ENCODE peak calls at places on chromosomes 7 and 10, in ten cellular contexts. D is cardiac muscle cell, N is uterus, Q is IMR-90, V is BJ, H is adrenal gland, R is fibroblast of the aortic adventitia, A is lower lobe of right lung, X is neural progenitor cell, G is bronchial epithelial cell. L is an unnamed sample.

GRCh38 chr7:134894928-134895327 is 91.4 kb upstream of the AGBL3 start:
- DNase-seq in D (no peak), N (no peak), Q (no peak), V (no peak), H (no peak), R (no peak), A (no peak), X (no peak), G (no peak), L (no peak)

GRCh38 chr7:36155811-36156361 is 2.8 kb downstream of the EEPD1 start:
- DNase-seq in D (peak; percentile 24), N (no peak), Q (peak; percentile 53), V (no peak), H (peak; percentile 90), R (no peak), A (no peak), X (peak; percentile 32), G (no peak), L (no peak)

GRCh38 chr7:124263232-124263827 is 230.5 kb upstream of the TMEM229A start:
- DNase-seq in D (no peak), N (no peak), Q (peak; percentile 54), V (no peak), H (no peak), R (peak; percentile 1), A (no peak), X (peak; percentile 23), G (peak; percentile 58), L (peak; percentile 34)

GRCh38 chr7:102450242-102450641 is 14.4 kb downstream of the ALKBH4 start:
- DNase-seq in D (no peak), N (no peak), Q (no peak), V (no peak), H (no peak), R (no peak), A (no peak), X (no peak), G (no peak), L (no peak)

GRCh38 chr7:74479066-74479781 is 25.5 kb downstream of the GTF2IRD1 start:
- DNase-seq in D (no peak), N (peak; percentile 35), Q (peak; percentile 27), V (no peak), H (peak; percentile 54), R (peak; percentile 19), A (peak; percentile 83), X (no peak), G (peak; percentile 27), L (no peak)

GRCh38 chr10:11533328-11533781 is 78.1 kb downstream of the USP6NL start:
- DNase-seq in D (no peak), N (no peak), Q (peak; percentile 33), V (no peak), H (no peak), R (peak; percentile 70), A (no peak), X (peak; percentile 34), G (no peak), L (no peak)

GRCh38 chr7:31948041-31948440 is 122.2 kb downstream of the PDE1C start:
- DNase-seq in D (no peak), N (no peak), Q (peak; percentile 91), V (peak; percentile 90), H (no peak), R (peak; percentile 85), A (no peak), X (no peak), G (peak; percentile 82), L (no peak)

GRCh38 chr7:144955422-144955821 is 119.6 kb upstream of the TPK1 start:
- DNase-seq in D (no peak), N (no peak), Q (no peak), V (no peak), H (no peak), R (no peak), A (no peak), X (no peak), G (no peak), L (no peak)

GRCh38 chr7:3408814-3409595 is 108.0 kb downstream of the SDK1 start:
- DNase-seq in D (no peak), N (no peak), Q (no peak), V (no peak), H (no peak), R (no peak), A (no peak), X (no peak), G (no peak), L (no peak)

GRCh38 chr7:108294595-108294994 is 161.6 kb downstream of the NRCAM start:
- DNase-seq in D (no peak), N (no peak), Q (no peak), V (no peak), H (no peak), R (no peak), A (no peak), X (no peak), G (no peak), L (peak; percentile 31)

GRCh38 chr7:132800522-132800921 is 224.3 kb upstream of the PLXNA4 start:
- DNase-seq in D (no peak), N (no peak), Q (no peak), V (no peak), H (no peak), R (no peak), A (no peak), X (no peak), G (peak; percentile 74), L (no peak)

GRCh38 chr10:64571053-64571452 is 1049.9 kb downstream of the REEP3 start:
- DNase-seq in D (no peak), N (no peak), Q (no peak), V (no peak), H (no peak), R (no peak), A (no peak), X (no peak), G (no peak), L (no peak)

GRCh38 chr10:52351911-52352310 is 37.8 kb downstream of the DKK1 start:
- DNase-seq in D (no peak), N (no peak), Q (peak; percentile 37), V (peak; percentile 74), H (no peak), R (peak; percentile 40), A (no peak), X (no peak), G (no peak), L (no peak)

GRCh38 chr10:47369251-47369894 is 14.7 kb downstream of the ZNF488 start:
- DNase-seq in D (no peak), N (no peak), Q (no peak), V (no peak), H (no peak), R (no peak), A (no peak), X (no peak), G (no peak), L (no peak)

GRCh38 chr7:37491919-37492694 is 43.4 kb upstream of the ELMO1 start:
- DNase-seq in D (peak; percentile 64), N (no peak), Q (no peak), V (no peak), H (no peak), R (no peak), A (no peak), X (peak; percentile 87), G (no peak), L (no peak)
- TF ChIP-seq CTCF in D (no peak), N (no peak), Q (no peak), V (no peak), H (no peak), R (no peak), A (no peak), X (peak; percentile 71), G (no peak), L (no peak)

GRCh38 chr7:125878235-125878928 is 948.8 kb upstream of the POT1 start:
- DNase-seq in D (no peak), N (no peak), Q (no peak), V (no peak), H (no peak), R (no peak), A (no peak), X (no peak), G (no peak), L (no peak)

GRCh38 chr7:125876436-125876835 is 946.8 kb upstream of the POT1 start:
- DNase-seq in D (no peak), N (no peak), Q (no peak), V (no peak), H (no peak), R (peak; percentile 13), A (no peak), X (no peak), G (peak; percentile 13), L (no peak)

GRCh38 chr7:125877251-125877650 is 947.6 kb upstream of the POT1 start:
- DNase-seq in D (no peak), N (no peak), Q (no peak), V (no peak), H (no peak), R (no peak), A (no peak), X (no peak), G (no peak), L (no peak)

GRCh38 chr7:125878990-125879389 is 949.4 kb upstream of the POT1 start:
- DNase-seq in D (no peak), N (no peak), Q (no peak), V (no peak), H (no peak), R (peak; percentile 85), A (no peak), X (no peak), G (no peak), L (no peak)
- H3K4me3 ChIP-seq in D (no peak overlapping the region), N (no peak overlapping the region), Q (no peak overlapping the region), V (no peak overlapping the region), H (no peak overlapping the region), R (no peak overlapping the region), A (no peak overlapping the region), X (no peak overlapping the region), G (no peak overlapping the region), L (no peak overlapping the region)

DNA sequence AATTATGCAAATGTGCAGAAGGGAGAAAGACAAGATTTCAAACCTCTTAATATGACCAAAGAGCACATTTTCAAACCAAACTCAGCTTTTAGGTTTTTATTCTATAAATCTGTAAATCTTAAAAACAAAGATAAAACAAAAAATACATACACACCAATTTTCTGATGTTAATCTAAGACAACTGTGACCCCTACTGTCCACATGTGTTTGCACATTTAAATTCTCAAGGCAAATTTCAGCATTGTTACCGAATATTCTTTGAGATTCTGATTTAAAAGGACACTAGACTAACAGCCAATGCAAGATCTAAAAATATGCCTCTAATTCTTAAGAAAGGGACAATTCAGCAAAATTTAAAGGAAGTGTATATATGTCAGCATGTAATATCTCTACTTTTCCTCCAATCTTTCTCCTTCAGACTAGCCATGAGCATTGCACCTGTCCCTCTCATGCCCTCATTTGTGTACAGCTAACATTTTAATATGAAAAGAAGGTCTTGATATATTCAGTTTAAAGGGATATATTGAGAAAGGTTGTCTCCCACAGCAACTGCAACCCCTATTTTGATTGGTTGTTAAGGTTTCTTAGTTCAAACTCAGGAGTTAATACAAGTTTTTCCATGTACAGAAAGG is 417.9 kb downstream of the IPMK start:
- DNase-seq in D (no peak), N (no peak), Q (peak; percentile 2), V (no peak), H (no peak), R (peak; percentile 29), A (no peak), X (no peak), G (peak; percentile 23), L (no peak)
- TF ChIP-seq CTCF in D (peak; percentile 30), N (no peak), Q (peak; percentile 42), V (peak; percentile 24), H (peak; percentile 24), R (peak; percentile 26), A (no peak), X (peak; percentile 51), G (peak; percentile 20), L (no peak)

DNA sequence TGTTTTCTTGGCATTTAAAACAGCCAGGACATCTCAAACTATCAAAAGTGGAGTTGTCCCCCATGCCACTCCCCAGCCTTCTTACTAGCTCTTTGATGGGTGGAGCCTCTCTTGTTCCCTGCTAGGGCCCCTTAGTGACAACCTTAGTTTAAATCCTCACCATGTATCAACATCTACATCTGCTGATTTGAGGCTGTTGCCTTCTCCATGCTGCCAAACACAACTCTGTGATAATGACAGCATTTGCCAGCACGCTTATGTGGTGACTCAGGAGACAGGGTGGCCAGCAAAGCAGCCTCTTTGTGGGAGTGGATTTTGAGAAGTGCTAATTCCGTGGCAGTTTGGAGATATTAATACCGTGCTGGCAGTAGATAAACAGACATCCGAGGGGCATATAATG is 145.4 kb downstream of the LRRC4 start:
- DNase-seq in D (no peak), N (no peak), Q (peak; percentile 78), V (no peak), H (peak; percentile 62), R (peak; percentile 83), A (no peak), X (no peak), G (peak; percentile 35), L (no peak)
- H3K4me3 ChIP-seq in D (peak overlapping the region; percentile 5), N (no peak overlapping the region), Q (no peak overlapping the region), V (no peak overlapping the region), H (no peak overlapping the region), R (no peak overlapping the region), A (no peak overlapping the region), X (no peak overlapping the region), G (no peak overlapping the region), L (no peak overlapping the region)

L was measured in GM12864.